ENCODE peak calls at places on chromosomes 13 and 19, in nine cellular contexts. B is HCT116, Y is K562, F is mammary epithelial cell, K is fibroblast of lung, G is GM23248, I is DND-41, U is neural progenitor cell, A is H1. L is an unnamed sample.
A peak's percentile ranks its signal among the peaks of the same experiment; 100 is the strongest.

GRCh38 chr19:15995536-15995935 is 46.7 kb downstream of the OR10H4 start:
- DNase-seq in B (no peak), Y (no peak), F (no peak), K (no peak), G (no peak), I (no peak), U (no peak), A (no peak), L (no peak)

GRCh38 chr13:26017932-26018690 is 33.7 kb downstream of the SHISA2 start:
- DNase-seq in B (no peak), Y (no peak), F (no peak), K (no peak), G (peak; percentile 26), I (no peak), U (no peak), A (peak; percentile 37), L (no peak)

GRCh38 chr19:44750713-44751112 is 2.2 kb downstream of the BCL3 start:
- DNase-seq in B (no peak), Y (no peak), F (no peak), K (no peak), G (no peak), I (no peak), U (no peak), A (no peak), L (no peak)

GRCh38 chr19:49142866-49143335 is 12.3 kb downstream of the HRC start:
- DNase-seq in B (no peak), Y (peak; percentile 77), F (peak; percentile 76), K (peak; percentile 87), G (peak; percentile 96), I (no peak), U (peak; percentile 98), A (peak; percentile 90), L (no peak)

GRCh38 chr19:10603084-10603872 is 16.2 kb upstream of the AP1M2 start:
- DNase-seq in B (no peak), Y (peak; percentile 64), F (no peak), K (no peak), G (no peak), I (peak; percentile 89), U (peak; percentile 54), A (peak; percentile 57), L (peak; percentile 80)

GRCh38 chr19:1235625-1236538 is 1.9 kb downstream of the CBARP start:
- DNase-seq in B (no peak), Y (no peak), F (no peak), K (no peak), G (peak; percentile 58), I (no peak), U (no peak), A (no peak), L (no peak)

GRCh38 chr13:32932376-32932775 is 83.8 kb upstream of the KL start:
- DNase-seq in B (no peak), Y (no peak), F (no peak), K (no peak), G (peak; percentile 35), I (no peak), U (no peak), A (no peak), L (no peak)

GRCh38 chr19:19538077-19538764 is at the start of gene CILP2:
- DNase-seq in B (no peak), Y (peak; percentile 48), F (no peak), K (no peak), G (peak; percentile 53), I (no peak), U (peak; percentile 86), A (peak; percentile 96), L (no peak)

GRCh38 chr13:48547663-48548092 is 14.8 kb upstream of the RCBTB2 start:
- DNase-seq in B (no peak), Y (no peak), F (no peak), K (no peak), G (no peak), I (no peak), U (no peak), A (no peak), L (no peak)

GRCh38 chr13:48539550-48539949 is 6.7 kb upstream of the RCBTB2 start:
- DNase-seq in B (no peak), Y (no peak), F (no peak), K (no peak), G (peak; percentile 47), I (no peak), U (no peak), A (no peak), L (no peak)

GRCh38 chr13:48545608-48546007 is 12.7 kb upstream of the RCBTB2 start:
- DNase-seq in B (no peak), Y (no peak), F (no peak), K (no peak), G (no peak), I (no peak), U (no peak), A (no peak), L (no peak)

GRCh38 chr13:48542138-48542537 is 9.3 kb upstream of the RCBTB2 start:
- DNase-seq in B (no peak), Y (no peak), F (no peak), K (no peak), G (no peak), I (no peak), U (no peak), A (no peak), L (no peak)

DNA sequence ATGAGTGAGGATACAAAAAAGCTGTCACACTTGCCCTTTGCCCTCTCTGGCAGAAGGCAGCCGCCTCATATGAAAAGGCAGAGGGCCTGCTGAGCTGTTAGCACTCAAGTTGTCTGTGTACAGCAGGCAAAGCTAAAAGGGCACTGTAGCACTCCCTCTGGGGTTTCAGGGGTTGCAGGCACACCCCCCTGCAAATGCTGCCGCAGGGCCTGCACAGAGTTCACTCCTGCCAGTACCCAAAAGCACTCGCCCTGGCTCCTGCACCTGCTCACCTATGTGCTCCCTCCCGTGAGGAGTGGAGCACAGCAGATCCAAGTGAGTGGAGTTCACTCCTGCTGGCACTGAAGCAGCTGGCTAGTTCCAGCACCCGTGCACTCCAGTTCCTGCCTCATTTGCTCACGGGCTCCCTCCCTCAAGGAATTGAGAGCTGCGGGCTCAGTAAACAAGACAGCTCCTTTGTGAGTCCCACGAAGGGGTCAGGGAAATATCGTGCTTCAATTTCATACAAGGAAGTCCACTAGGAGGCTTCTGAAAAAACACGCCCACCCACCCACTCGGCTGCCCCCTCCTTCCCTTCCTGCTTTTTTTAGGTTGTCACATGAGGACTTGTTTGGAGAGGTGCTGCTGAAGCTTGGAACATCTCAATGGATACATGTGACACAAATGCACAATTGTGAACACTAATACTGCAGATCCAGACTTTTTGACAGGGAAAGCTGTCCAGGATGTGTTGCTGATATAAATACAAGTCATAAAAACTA is 9.9 kb upstream of the RCBTB2 start:
- DNase-seq in B (no peak), Y (no peak), F (no peak), K (peak; percentile 26), G (peak; percentile 22), I (peak; percentile 61), U (peak; percentile 59), A (peak; percentile 49), L (no peak)
- H3K36me3 ChIP-seq in B (no peaks in the 10 kb centered on the region), Y (no peaks in the 10 kb centered on the region), F (no peaks in the 10 kb centered on the region), K (no peaks in the 10 kb centered on the region), G (no peaks in the 10 kb centered on the region), I (no peaks in the 10 kb centered on the region), U (no peaks in the 10 kb centered on the region), A (no peaks in the 10 kb centered on the region), L (no peaks in the 10 kb centered on the region)

GRCh38 chr13:94702181-94703041 is 9.9 kb downstream of the SOX21 start:
- DNase-seq in B (no peak), Y (no peak), F (no peak), K (no peak), G (no peak), I (no peak), U (peak; percentile 51), A (peak; percentile 65), L (no peak)

GRCh38 chr13:94705081-94705751 is 7.1 kb downstream of the SOX21 start:
- DNase-seq in B (no peak), Y (no peak), F (no peak), K (no peak), G (no peak), I (no peak), U (peak; percentile 35), A (peak; percentile 71), L (no peak)

GRCh38 chr13:94704347-94705080 is 7.8 kb downstream of the SOX21 start:
- DNase-seq in B (no peak), Y (no peak), F (no peak), K (no peak), G (no peak), I (no peak), U (peak; percentile 26), A (peak; percentile 69), L (no peak)

GRCh38 chr13:94703271-94703670 is 9.1 kb downstream of the SOX21 start:
- DNase-seq in B (no peak), Y (no peak), F (no peak), K (no peak), G (no peak), I (no peak), U (no peak), A (peak; percentile 69), L (no peak)

DNA sequence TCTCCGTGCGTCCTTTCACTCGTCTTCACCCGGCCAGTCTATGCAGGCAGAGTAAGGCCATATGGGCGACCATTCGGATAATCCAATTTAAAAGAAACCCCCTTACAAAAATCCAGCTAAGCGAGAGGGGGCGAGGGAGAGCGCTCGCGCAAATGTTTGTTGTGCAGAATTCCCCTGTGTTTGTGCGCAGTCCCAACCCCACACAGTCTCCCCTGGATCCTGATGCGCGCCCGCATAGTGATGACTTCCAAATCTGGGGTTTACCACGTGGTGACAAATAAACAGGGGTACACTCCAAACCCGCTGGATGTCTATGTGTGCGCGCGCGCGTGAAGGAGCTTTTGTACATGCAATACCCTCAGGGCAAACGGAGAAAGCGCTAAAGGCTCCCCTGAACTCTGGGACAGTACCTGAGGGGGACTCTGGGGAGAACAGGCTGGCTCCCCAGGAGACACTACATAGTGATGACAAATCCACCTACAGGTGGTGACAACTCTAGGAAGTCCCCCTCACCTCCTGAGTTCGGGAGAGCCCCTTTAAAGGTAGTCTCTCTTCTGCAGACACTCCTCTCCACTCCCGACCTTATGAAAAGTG is 8.5 kb downstream of the SOX21 start:
- DNase-seq in B (no peak), Y (no peak), F (no peak), K (no peak), G (no peak), I (no peak), U (peak; percentile 21), A (peak; percentile 57), L (no peak)
- TF ChIP-seq EZH2 in B (no peak), Y (no peak), F (no peak), K (peak; percentile 47), G (no peak), I (no peak), U (no peak), A (peak; percentile 43), L (no peak)

GRCh38 chr13:21134475-21134874 is 41.9 kb downstream of the SKA3 start:
- DNase-seq in B (no peak), Y (no peak), F (no peak), K (no peak), G (no peak), I (no peak), U (no peak), A (no peak), L (no peak)

GRCh38 chr13:21137696-21138095 is 38.7 kb downstream of the SKA3 start:
- DNase-seq in B (peak; percentile 59), Y (no peak), F (peak; percentile 29), K (peak; percentile 37), G (peak; percentile 53), I (no peak), U (no peak), A (no peak), L (no peak)

GRCh38 chr13:21142766-21143165 is 33.6 kb downstream of the SKA3 start:
- DNase-seq in B (no peak), Y (no peak), F (no peak), K (no peak), G (no peak), I (no peak), U (no peak), A (no peak), L (no peak)

GRCh38 chr13:21138561-21138960 is 37.8 kb downstream of the SKA3 start:
- DNase-seq in B (no peak), Y (no peak), F (no peak), K (no peak), G (no peak), I (no peak), U (no peak), A (no peak), L (no peak)

DNA sequence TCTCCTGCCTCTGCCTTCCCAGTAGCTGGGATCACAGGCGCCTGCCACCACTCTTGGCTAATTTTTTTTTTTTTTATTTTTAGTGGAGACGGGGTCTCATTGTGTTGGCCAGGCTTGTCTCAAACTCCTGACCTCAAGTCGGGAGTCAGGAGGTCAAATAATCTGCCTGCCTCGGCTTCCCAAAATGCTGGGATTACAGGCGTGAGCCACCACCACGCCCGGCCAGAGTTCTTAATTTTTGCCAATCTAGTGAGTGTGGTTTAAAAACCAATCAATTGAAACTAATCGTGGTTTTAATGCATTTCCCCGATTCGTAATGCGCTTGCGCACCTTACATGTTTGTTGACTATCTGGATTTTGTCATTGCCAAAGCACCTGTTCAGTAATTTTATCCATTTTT is 37.0 kb downstream of the SKA3 start:
- DNase-seq in B (no peak), Y (no peak), F (no peak), K (no peak), G (no peak), I (no peak), U (no peak), A (no peak), L (no peak)
- H3K9ac ChIP-seq in B (peak overlapping the region; percentile 88), Y (no peak overlapping the region), F (peak overlapping the region; percentile 95), K (no peak overlapping the region), G (peak overlapping the region; percentile 91), I (peak overlapping the region; percentile 96), U (peak overlapping the region; percentile 53), A (no peak overlapping the region), L (peak overlapping the region; percentile 94)

GRCh38 chr13:30659980-30660379 is 42.3 kb downstream of the USPL1 start:
- DNase-seq in B (no peak), Y (no peak), F (peak; percentile 8), K (no peak), G (no peak), I (no peak), U (no peak), A (no peak), L (no peak)

GRCh38 chr13:30648522-30649012 is 30.8 kb downstream of the USPL1 start:
- DNase-seq in B (no peak), Y (no peak), F (no peak), K (no peak), G (no peak), I (no peak), U (no peak), A (no peak), L (no peak)

GRCh38 chr13:30652746-30653145 is 35.0 kb downstream of the USPL1 start:
- DNase-seq in B (no peak), Y (no peak), F (no peak), K (peak; percentile 17), G (no peak), I (no peak), U (no peak), A (no peak), L (no peak)

GRCh38 chr13:30656178-30656577 is 38.5 kb downstream of the USPL1 start:
- DNase-seq in B (no peak), Y (no peak), F (no peak), K (no peak), G (no peak), I (no peak), U (no peak), A (no peak), L (no peak)

GRCh38 chr13:30654430-30654829 is 36.7 kb downstream of the USPL1 start:
- DNase-seq in B (no peak), Y (peak; percentile 6), F (no peak), K (no peak), G (no peak), I (no peak), U (no peak), A (no peak), L (no peak)
- H3K36me3 ChIP-seq in B (peaks cover 39% of the 10 kb centered on the region), Y (peaks cover 82% of the 10 kb centered on the region), F (peaks cover 25% of the 10 kb centered on the region), K (peaks cover 1% of the 10 kb centered on the region), G (peaks cover 60% of the 10 kb centered on the region), I (peaks cover 93% of the 10 kb centered on the region), U (peaks cover 4% of the 10 kb centered on the region), A (peaks cover 4% of the 10 kb centered on the region), L (peaks cover 81% of the 10 kb centered on the region)

L was measured in SK-N-MC.